ENCODE peak calls at places on chromosome 2, in seven cellular contexts. B is ovary; M is AG04449; I is Kasumi-1; G is stimulated activated CD8-positive, alpha-beta memory T cell treated with anti-CD3 and anti-CD28 coated beads, Interleukin-7, amount 100 ng/mL, for 24 hours; R is RPMI7951; C is iPS DF 6.9. Q is an unnamed sample.
A peak's percentile ranks its signal among the peaks of the same experiment; 100 is the strongest.

GRCh38 chr2:120394764-120395163 is 48.8 kb downstream of the INHBB start:
- DNase-seq in B (no peak), M (no peak), I (no peak), G (no peak), R (no peak), C (no peak), Q (no peak)

GRCh38 chr2:185127412-185127811 is 529.1 kb downstream of the ZNF804A start:
- DNase-seq in B (no peak), M (no peak), I (no peak), G (no peak), R (no peak), C (no peak), Q (no peak)

GRCh38 chr2:10331702-10332401 is 29.1 kb downstream of the HPCAL1 start:
- DNase-seq in B (no peak), M (no peak), I (peak; percentile 89), G (no peak), R (no peak), C (no peak), Q (peak; percentile 23)

GRCh38 chr2:150267651-150268415 is 219.6 kb downstream of the RND3 start:
- DNase-seq in B (no peak), M (no peak), I (no peak), G (no peak), R (no peak), C (peak; percentile 13), Q (no peak)

GRCh38 chr2:85988210-85988913 is 99.6 kb upstream of the ST3GAL5 start:
- DNase-seq in B (no peak), M (no peak), I (no peak), G (no peak), R (no peak), C (no peak), Q (no peak)

GRCh38 chr2:23954325-23955014 is 14.2 kb downstream of the UBXN2A start:
- DNase-seq in B (no peak), M (no peak), I (no peak), G (no peak), R (no peak), C (no peak), Q (no peak)

GRCh38 chr2:218406949-218407703 is 7.5 kb downstream of the CTDSP1 start:
- DNase-seq in B (peak; percentile 78), M (no peak), I (peak; percentile 70), G (peak; percentile 25), R (peak; percentile 83), C (no peak), Q (no peak)

GRCh38 chr2:20223345-20224190 is 1.4 kb downstream of the SDC1 start:
- DNase-seq in B (peak; percentile 65), M (no peak), I (no peak), G (no peak), R (peak; percentile 58), C (no peak), Q (peak; percentile 68)

GRCh38 chr2:67216103-67216502 is 181.0 kb upstream of the ETAA1 start:
- DNase-seq in B (no peak), M (no peak), I (no peak), G (no peak), R (no peak), C (no peak), Q (no peak)

GRCh38 chr2:120315367-120316033 is 30.4 kb upstream of the INHBB start:
- DNase-seq in B (no peak), M (no peak), I (no peak), G (no peak), R (no peak), C (no peak), Q (no peak)

GRCh38 chr2:211055438-211055837 is 499.0 kb downstream of the CPS1 start:
- DNase-seq in B (no peak), M (no peak), I (no peak), G (no peak), R (peak; percentile 29), C (no peak), Q (no peak)

GRCh38 chr2:95006661-95007060 is 18.8 kb upstream of the MAL start:
- DNase-seq in B (no peak), M (no peak), I (no peak), G (no peak), R (no peak), C (no peak), Q (no peak)

GRCh38 chr2:86764661-86765307 is 25.9 kb downstream of the CD8A start:
- DNase-seq in B (no peak), M (no peak), I (peak; percentile 79), G (no peak), R (peak; percentile 47), C (peak; percentile 39), Q (peak; percentile 2)

GRCh38 chr2:236641051-236641450 is 71.4 kb downstream of the ACKR3 start:
- DNase-seq in B (peak; percentile 5), M (no peak), I (no peak), G (no peak), R (peak; percentile 49), C (no peak), Q (no peak)

GRCh38 chr2:30565860-30566358 is 118.9 kb downstream of the LCLAT1 start:
- DNase-seq in B (peak; percentile 24), M (no peak), I (no peak), G (no peak), R (no peak), C (no peak), Q (no peak)

GRCh38 chr2:98142106-98142815 is 55.3 kb downstream of the VWA3B start:
- DNase-seq in B (no peak), M (no peak), I (no peak), G (no peak), R (no peak), C (no peak), Q (no peak)

GRCh38 chr2:45312275-45312674 is 298.8 kb downstream of the SRBD1 start:
- DNase-seq in B (no peak), M (no peak), I (no peak), G (no peak), R (no peak), C (no peak), Q (no peak)

GRCh38 chr2:8409461-8410260 is 272.2 kb upstream of the ID2 start:
- DNase-seq in B (no peak), M (no peak), I (no peak), G (no peak), R (no peak), C (no peak), Q (no peak)

GRCh38 chr2:199922856-199923255 is 11.8 kb downstream of the C2orf69 start:
- DNase-seq in B (no peak), M (no peak), I (no peak), G (no peak), R (peak; percentile 73), C (no peak), Q (no peak)

GRCh38 chr2:130987519-130988425 is 105.5 kb downstream of the FAM168B start:
- DNase-seq in B (no peak), M (no peak), I (no peak), G (no peak), R (no peak), C (no peak), Q (no peak)

GRCh38 chr2:193518061-193518817 is 1323.5 kb upstream of the TMEFF2 start:
- DNase-seq in B (no peak), M (no peak), I (no peak), G (no peak), R (peak; percentile 42), C (no peak), Q (no peak)

GRCh38 chr2:200590090-200590489 is 4.3 kb downstream of the AOX1 start:
- DNase-seq in B (no peak), M (no peak), I (no peak), G (no peak), R (no peak), C (no peak), Q (no peak)

GRCh38 chr2:219104107-219105050 is 43.7 kb upstream of the IHH start:
- DNase-seq in B (no peak), M (no peak), I (peak; percentile 29), G (no peak), R (peak; percentile 44), C (peak; percentile 47), Q (peak; percentile 22)

GRCh38 chr2:30736461-30737325 is 70.6 kb downstream of the CAPN13 start:
- DNase-seq in B (no peak), M (no peak), I (no peak), G (no peak), R (no peak), C (no peak), Q (peak; percentile 91)

GRCh38 chr2:212815453-212815852 is 276.9 kb upstream of the ERBB4 start:
- DNase-seq in B (no peak), M (no peak), I (no peak), G (no peak), R (peak; percentile 11), C (no peak), Q (no peak)

GRCh38 chr2:236089271-236090026 is 78.7 kb downstream of the GBX2 start:
- DNase-seq in B (no peak), M (peak; percentile 21), I (no peak), G (no peak), R (no peak), C (no peak), Q (no peak)

GRCh38 chr2:95043300-95043786 is 17.8 kb downstream of the MAL start:
- DNase-seq in B (peak; percentile 35), M (peak; percentile 16), I (no peak), G (no peak), R (peak; percentile 84), C (no peak), Q (peak; percentile 54)

GRCh38 chr2:102436284-102436683 is 13.3 kb downstream of the IL18RAP start:
- DNase-seq in B (no peak), M (no peak), I (peak; percentile 21), G (no peak), R (peak; percentile 77), C (no peak), Q (no peak)

GRCh38 chr2:20183373-20183772 is 41.6 kb downstream of the SDC1 start:
- DNase-seq in B (no peak), M (no peak), I (no peak), G (no peak), R (no peak), C (no peak), Q (no peak)

GRCh38 chr2:181185428-181185827 is 205.0 kb downstream of the UBE2E3 start:
- DNase-seq in B (no peak), M (no peak), I (peak; percentile 43), G (no peak), R (no peak), C (no peak), Q (no peak)

GRCh38 chr2:133718688-133719201 is 150.5 kb upstream of the NCKAP5 start:
- DNase-seq in B (no peak), M (peak; percentile 79), I (no peak), G (no peak), R (peak; percentile 90), C (no peak), Q (no peak)

GRCh38 chr2:215171826-215172225 is 33.4 kb upstream of the ABCA12 start:
- DNase-seq in B (no peak), M (no peak), I (no peak), G (no peak), R (no peak), C (no peak), Q (no peak)

GRCh38 chr2:236949089-236949935 is 136.4 kb upstream of the COPS8 start:
- DNase-seq in B (no peak), M (no peak), I (no peak), G (no peak), R (no peak), C (no peak), Q (no peak)